ENCODE peak calls at places on chromosomes 16 and 17, in five cellular contexts. One of them, this sample, is unnamed.

GRCh38 chr17:49576121-49576905 is 642 bp downstream of the NXPH3 start:
- DNase-seq in NT2/D1: no peak
- DNase-seq in GM12878: no peak
- DNase-seq in HEK293T: peak
- DNase-seq in HepG2: no peak
- DNase-seq in this sample: no peak

GRCh38 chr17:61000911-61001310 is 323.3 kb downstream of the BCAS3 start:
- DNase-seq in HepG2: peak
- DNase-seq in NT2/D1: peak
- DNase-seq in HEK293T: no peak
- DNase-seq in GM12878: no peak
- DNase-seq in this sample: no peak

GRCh38 chr17:21397341-21398050 is 21.3 kb downstream of the KCNJ12 start:
- DNase-seq in NT2/D1: no peak
- DNase-seq in GM12878: no peak
- DNase-seq in HEK293T: no peak
- DNase-seq in HepG2: no peak
- DNase-seq in this sample: no peak

GRCh38 chr17:68011199-68011665 is 15.0 kb upstream of the C17orf58 start:
- DNase-seq in HepG2: peak
- DNase-seq in GM12878: no peak
- DNase-seq in NT2/D1: no peak
- DNase-seq in HEK293T: peak
- DNase-seq in this sample: peak

GRCh38 chr17:12789976-12790805 is 893 bp downstream of the ARHGAP44 start:
- DNase-seq in HepG2: no peak
- DNase-seq in HEK293T: peak
- DNase-seq in GM12878: no peak
- DNase-seq in NT2/D1: peak
- DNase-seq in this sample: no peak

GRCh38 chr16:91484-91883 is 13.5 kb downstream of the MPG start:
- DNase-seq in GM12878: no peak
- DNase-seq in NT2/D1: no peak
- DNase-seq in HepG2: no peak
- DNase-seq in HEK293T: no peak
- DNase-seq in this sample: no peak

GRCh38 chr16:1458336-1458976 is 14.1 kb upstream of the CCDC154 start:
- DNase-seq in NT2/D1: no peak
- DNase-seq in GM12878: no peak
- DNase-seq in HepG2: no peak
- DNase-seq in HEK293T: no peak
- DNase-seq in this sample: no peak

GRCh38 chr17:21239680-21240374 is 13.4 kb downstream of the NATD1 start:
- DNase-seq in HepG2: peak
- DNase-seq in HEK293T: peak
- DNase-seq in GM12878: no peak
- DNase-seq in NT2/D1: no peak
- DNase-seq in this sample: no peak

GRCh38 chr16:74325331-74325730 is 28.7 kb downstream of the PSMD7 start:
- DNase-seq in NT2/D1: no peak
- DNase-seq in HepG2: no peak
- DNase-seq in HEK293T: no peak
- DNase-seq in GM12878: no peak
- DNase-seq in this sample: no peak

GRCh38 chr17:41052594-41052993 is 2.4 kb downstream of the KRTAP2-2 start:
- DNase-seq in HepG2: no peak
- DNase-seq in NT2/D1: no peak
- DNase-seq in GM12878: no peak
- DNase-seq in HEK293T: no peak
- DNase-seq in this sample: no peak

GRCh38 chr17:64022631-64023063 is 2.2 kb upstream of the ICAM2 start:
- DNase-seq in HepG2: no peak
- DNase-seq in GM12878: no peak
- DNase-seq in HEK293T: no peak
- DNase-seq in NT2/D1: no peak
- DNase-seq in this sample: no peak

GRCh38 chr17:4740584-4740983 is 856 bp upstream of the CXCL16 start:
- DNase-seq in NT2/D1: no peak
- DNase-seq in HEK293T: no peak
- DNase-seq in GM12878: no peak
- DNase-seq in HepG2: no peak
- DNase-seq in this sample: no peak

GRCh38 chr17:72005332-72006163 is 115.3 kb upstream of the SOX9 start:
- DNase-seq in GM12878: peak
- DNase-seq in HepG2: no peak
- DNase-seq in NT2/D1: no peak
- DNase-seq in HEK293T: no peak
- DNase-seq in this sample: no peak

GRCh38 chr16:49495151-49495566 is 121.6 kb downstream of the C16orf78 start:
- DNase-seq in GM12878: no peak
- DNase-seq in HepG2: no peak
- DNase-seq in HEK293T: no peak
- DNase-seq in NT2/D1: no peak
- DNase-seq in this sample: no peak

GRCh38 chr17:29251969-29252866 is 5.6 kb downstream of the CRYBA1 start:
- DNase-seq in NT2/D1: no peak
- DNase-seq in GM12878: no peak
- DNase-seq in HepG2: no peak
- DNase-seq in HEK293T: peak
- DNase-seq in this sample: no peak

GRCh38 chr17:66469088-66469442 is 166.7 kb downstream of the PRKCA start:
- DNase-seq in GM12878: no peak
- DNase-seq in NT2/D1: no peak
- DNase-seq in HEK293T: no peak
- DNase-seq in HepG2: peak
- DNase-seq in this sample: no peak

GRCh38 chr17:37671813-37672544 is 28.7 kb upstream of the DDX52 start:
- DNase-seq in GM12878: no peak
- DNase-seq in HEK293T: no peak
- DNase-seq in HepG2: peak
- DNase-seq in NT2/D1: no peak
- DNase-seq in this sample: no peak

GRCh38 chr16:23128056-23128455 is 21.2 kb downstream of the USP31 start:
- DNase-seq in HepG2: no peak
- DNase-seq in NT2/D1: no peak
- DNase-seq in GM12878: no peak
- DNase-seq in HEK293T: no peak
- DNase-seq in this sample: no peak

GRCh38 chr16:82848013-82848412 is 221.2 kb downstream of the CDH13 start:
- DNase-seq in HEK293T: no peak
- DNase-seq in HepG2: no peak
- DNase-seq in GM12878: no peak
- DNase-seq in NT2/D1: no peak
- DNase-seq in this sample: no peak

GRCh38 chr16:57374067-57374534 is 1.8 kb downstream of the CX3CL1 start:
- DNase-seq in HEK293T: no peak
- DNase-seq in HepG2: no peak
- DNase-seq in GM12878: no peak
- DNase-seq in NT2/D1: no peak
- DNase-seq in this sample: no peak

GRCh38 chr17:258045-258734 is 76.7 kb upstream of the DOC2B start:
- DNase-seq in HepG2: no peak
- DNase-seq in GM12878: no peak
- DNase-seq in NT2/D1: no peak
- DNase-seq in HEK293T: no peak
- DNase-seq in this sample: peak

GRCh38 chr16:9225527-9226316 is 134.3 kb downstream of the HAPSTR1 start:
- DNase-seq in GM12878: no peak
- DNase-seq in NT2/D1: peak
- DNase-seq in HEK293T: peak
- DNase-seq in HepG2: peak
- DNase-seq in this sample: no peak

GRCh38 chr17:8041249-8041928 is 2.5 kb downstream of the ALOX15B start:
- DNase-seq in HepG2: peak
- DNase-seq in GM12878: no peak
- DNase-seq in NT2/D1: peak
- DNase-seq in HEK293T: peak
- DNase-seq in this sample: no peak

GRCh38 chr17:46943511-46944393 is 20.8 kb downstream of the GOSR2 start:
- DNase-seq in HepG2: peak
- DNase-seq in GM12878: no peak
- DNase-seq in NT2/D1: no peak
- DNase-seq in HEK293T: no peak
- DNase-seq in this sample: peak

GRCh38 chr16:57859331-57859730 is 57.0 kb upstream of the KIFC3 start:
- DNase-seq in GM12878: no peak
- DNase-seq in HepG2: peak
- DNase-seq in HEK293T: peak
- DNase-seq in NT2/D1: no peak
- DNase-seq in this sample: no peak

GRCh38 chr16:51538707-51539604 is 387.9 kb upstream of the SALL1 start:
- DNase-seq in NT2/D1: peak
- DNase-seq in HEK293T: no peak
- DNase-seq in GM12878: no peak
- DNase-seq in HepG2: peak
- DNase-seq in this sample: no peak

GRCh38 chr16:89026121-89026612 is 49.2 kb upstream of the CBFA2T3 start:
- DNase-seq in GM12878: peak
- DNase-seq in NT2/D1: no peak
- DNase-seq in HepG2: no peak
- DNase-seq in HEK293T: no peak
- DNase-seq in this sample: no peak

GRCh38 chr17:50872710-50873424 is 6.7 kb upstream of the TOB1 start:
- DNase-seq in GM12878: no peak
- DNase-seq in NT2/D1: no peak
- DNase-seq in HepG2: no peak
- DNase-seq in HEK293T: no peak
- DNase-seq in this sample: no peak

GRCh38 chr16:85422374-85423185 is 190.5 kb upstream of the GSE1 start:
- DNase-seq in GM12878: no peak
- DNase-seq in NT2/D1: no peak
- DNase-seq in HEK293T: no peak
- DNase-seq in HepG2: peak
- DNase-seq in this sample: no peak

GRCh38 chr16:81617021-81617346 is 162.1 kb upstream of the PLCG2 start:
- DNase-seq in NT2/D1: no peak
- DNase-seq in GM12878: no peak
- DNase-seq in HepG2: no peak
- DNase-seq in HEK293T: no peak
- DNase-seq in this sample: no peak

GRCh38 chr16:57620316-57621231 is 7.9 kb upstream of the ADGRG1 start:
- DNase-seq in HepG2: no peak
- DNase-seq in GM12878: no peak
- DNase-seq in NT2/D1: no peak
- DNase-seq in HEK293T: no peak
- DNase-seq in this sample: no peak

GRCh38 chr17:77352441-77352840 is 211.7 kb downstream of the SEC14L1 start:
- DNase-seq in HepG2: no peak
- DNase-seq in NT2/D1: no peak
- DNase-seq in GM12878: no peak
- DNase-seq in HEK293T: no peak
- DNase-seq in this sample: no peak
- TF ChIP-seq SUZ12 in HepG2: no peak
- TF ChIP-seq SUZ12 in NT2/D1: no peak
- TF ChIP-seq SUZ12 in GM12878: no peak
- TF ChIP-seq SUZ12 in HEK293T: no peak
- TF ChIP-seq SUZ12 in this sample: no peak

GRCh38 chr16:21001262-21001661 is 100.7 kb downstream of the LYRM1 start:
- DNase-seq in HEK293T: peak
- DNase-seq in HepG2: peak
- DNase-seq in GM12878: no peak
- DNase-seq in NT2/D1: peak
- DNase-seq in this sample: no peak
- TF ChIP-seq SUZ12 in HEK293T: no peak
- TF ChIP-seq SUZ12 in HepG2: no peak
- TF ChIP-seq SUZ12 in GM12878: no peak
- TF ChIP-seq SUZ12 in NT2/D1: no peak
- TF ChIP-seq SUZ12 in this sample: no peak

GRCh38 chr17:43560461-43561427 is 14.6 kb upstream of the ETV4 start:
- DNase-seq in NT2/D1: no peak
- DNase-seq in GM12878: no peak
- DNase-seq in HepG2: no peak
- DNase-seq in HEK293T: no peak
- DNase-seq in this sample: no peak
- TF ChIP-seq SUZ12 in NT2/D1: no peak
- TF ChIP-seq SUZ12 in GM12878: no peak
- TF ChIP-seq SUZ12 in HepG2: no peak
- TF ChIP-seq SUZ12 in HEK293T: no peak
- TF ChIP-seq SUZ12 in this sample: no peak

DNA sequence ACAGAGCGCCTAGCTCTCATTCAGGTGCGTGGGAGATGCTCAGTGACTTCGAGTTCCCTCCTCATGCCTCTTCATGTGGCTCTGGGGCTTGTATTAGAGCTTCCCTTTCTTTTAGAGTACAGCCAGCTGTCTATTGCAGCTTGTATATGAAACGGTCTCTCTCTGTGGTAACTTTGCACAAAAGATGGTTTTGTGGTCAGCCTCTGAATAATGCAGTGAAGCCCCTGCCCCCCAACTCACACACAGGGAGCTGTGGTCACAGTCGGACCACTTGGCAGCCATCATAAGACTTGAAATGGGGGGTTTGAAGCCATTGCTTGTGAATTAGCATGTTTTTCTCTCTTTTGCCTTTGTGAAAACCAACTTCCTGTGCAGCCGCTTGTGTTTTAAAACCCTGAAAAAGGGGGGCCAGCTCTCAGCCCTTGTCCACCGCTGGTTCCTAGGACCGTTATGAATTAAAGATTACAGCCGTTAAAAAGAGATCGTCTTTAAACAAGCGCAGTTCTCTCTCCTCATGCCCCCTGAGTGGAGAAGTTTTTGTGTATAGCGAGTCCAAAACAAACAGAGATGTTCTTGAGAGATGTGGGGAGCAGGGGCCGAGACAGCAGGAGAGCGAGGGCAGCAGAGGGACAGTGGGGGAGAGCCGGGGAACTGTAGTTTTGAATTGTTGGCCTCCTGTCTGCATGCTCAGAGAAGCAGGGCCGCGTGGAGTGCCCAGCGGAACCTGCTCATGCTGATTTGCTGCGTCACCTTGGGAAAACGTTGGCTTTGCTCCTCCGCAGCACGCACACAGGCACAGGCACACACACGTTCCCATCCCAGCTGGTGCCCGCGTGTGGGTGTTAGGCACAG is 199.0 kb downstream of the MSI2 start:
- DNase-seq in HEK293T: no peak
- DNase-seq in GM12878: peak
- DNase-seq in HepG2: no peak
- DNase-seq in NT2/D1: no peak
- DNase-seq in this sample: no peak
- TF ChIP-seq SUZ12 in HEK293T: no peak
- TF ChIP-seq SUZ12 in GM12878: no peak
- TF ChIP-seq SUZ12 in HepG2: no peak
- TF ChIP-seq SUZ12 in NT2/D1: no peak
- TF ChIP-seq SUZ12 in this sample: no peak

DNA sequence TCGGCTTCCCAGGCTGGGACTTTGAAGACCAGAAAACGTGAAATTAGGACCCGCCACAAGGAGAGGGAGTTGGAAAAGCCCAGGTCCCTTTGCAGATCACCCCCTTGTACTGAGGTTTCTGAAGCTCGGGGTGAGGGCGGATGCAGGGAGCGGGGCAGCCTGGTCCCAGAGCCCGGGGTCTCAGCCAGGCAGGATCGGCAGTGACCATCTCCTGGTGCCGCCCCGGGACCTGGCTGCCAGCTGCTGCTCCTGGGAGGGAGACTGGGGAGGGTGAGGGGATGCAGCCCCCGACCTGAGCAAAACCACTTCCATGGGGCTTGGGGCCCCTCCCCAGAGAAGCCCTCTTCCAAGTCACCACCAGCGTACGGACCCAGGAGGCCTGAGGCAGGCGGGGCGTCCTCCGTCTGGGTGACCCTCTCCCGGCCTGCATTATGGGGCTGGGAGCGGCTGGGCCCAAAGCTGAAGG is 14.9 kb downstream of the CD7 start:
- DNase-seq in HepG2: no peak
- DNase-seq in HEK293T: no peak
- DNase-seq in GM12878: no peak
- DNase-seq in NT2/D1: no peak
- DNase-seq in this sample: no peak
- TF ChIP-seq SUZ12 in HepG2: no peak
- TF ChIP-seq SUZ12 in HEK293T: no peak
- TF ChIP-seq SUZ12 in GM12878: no peak
- TF ChIP-seq SUZ12 in NT2/D1: no peak
- TF ChIP-seq SUZ12 in this sample: no peak

This sample was measured in H1.